ENCODE peak calls at places on chromosomes 11 and 22, in six cellular contexts. V, D, U, S, M and I are unnamed samples.

GRCh38 chr22:48755332-48755949 is 1072.2 kb downstream of the BRD1 start:
- DNase-seq in V (no peak), U (no peak), S (no peak), D (no peak), M (no peak), I (no peak)

GRCh38 chr22:31814942-31815341 is 61.1 kb downstream of the DEPDC5 start:
- DNase-seq in M (no peak), V (no peak), U (no peak), S (no peak), D (no peak), I (no peak)

GRCh38 chr11:120917536-120918239 is 106.2 kb upstream of the TBCEL start:
- DNase-seq in D (no peak), S (no peak), V (no peak), U (no peak), M (no peak), I (no peak)

GRCh38 chr11:71489311-71490043 is 36.5 kb downstream of the NADSYN1 start:
- DNase-seq in U (no peak), D (no peak), V (no peak), S (no peak), M (no peak), I (no peak)

GRCh38 chr11:86360775-86361395 is 13.8 kb upstream of the CCDC81 start:
- DNase-seq in U (no peak), M (no peak), S (peak; percentile 48), D (peak; percentile 69), V (no peak), I (no peak)

GRCh38 chr22:27461470-27461869 is 340.1 kb downstream of the MN1 start:
- DNase-seq in D (peak; percentile 96), M (no peak), S (peak; percentile 90), V (no peak), U (no peak), I (no peak)

GRCh38 chr11:48052183-48053040 is 72.1 kb downstream of the PTPRJ start:
- DNase-seq in V (no peak), S (peak; percentile 24), D (peak; percentile 66), M (peak; percentile 84), U (no peak), I (no peak)

GRCh38 chr22:21669026-21669425 is 3.2 kb downstream of the PPIL2 start:
- DNase-seq in U (no peak), M (no peak), D (no peak), V (no peak), S (no peak), I (no peak)

GRCh38 chr11:1773131-1773510 is 9.4 kb upstream of the CTSD start:
- DNase-seq in S (no peak), U (peak; percentile 62), V (no peak), D (no peak), M (no peak), I (no peak)

GRCh38 chr11:134561348-134561720 is 149.3 kb upstream of the B3GAT1 start:
- DNase-seq in S (no peak), M (peak; percentile 48), U (peak; percentile 25), D (no peak), V (no peak), I (no peak)

GRCh38 chr11:62433553-62434301 is 14.9 kb downstream of the SCGB1A1 start:
- DNase-seq in D (no peak), U (no peak), S (no peak), M (no peak), V (no peak), I (no peak)

DNA sequence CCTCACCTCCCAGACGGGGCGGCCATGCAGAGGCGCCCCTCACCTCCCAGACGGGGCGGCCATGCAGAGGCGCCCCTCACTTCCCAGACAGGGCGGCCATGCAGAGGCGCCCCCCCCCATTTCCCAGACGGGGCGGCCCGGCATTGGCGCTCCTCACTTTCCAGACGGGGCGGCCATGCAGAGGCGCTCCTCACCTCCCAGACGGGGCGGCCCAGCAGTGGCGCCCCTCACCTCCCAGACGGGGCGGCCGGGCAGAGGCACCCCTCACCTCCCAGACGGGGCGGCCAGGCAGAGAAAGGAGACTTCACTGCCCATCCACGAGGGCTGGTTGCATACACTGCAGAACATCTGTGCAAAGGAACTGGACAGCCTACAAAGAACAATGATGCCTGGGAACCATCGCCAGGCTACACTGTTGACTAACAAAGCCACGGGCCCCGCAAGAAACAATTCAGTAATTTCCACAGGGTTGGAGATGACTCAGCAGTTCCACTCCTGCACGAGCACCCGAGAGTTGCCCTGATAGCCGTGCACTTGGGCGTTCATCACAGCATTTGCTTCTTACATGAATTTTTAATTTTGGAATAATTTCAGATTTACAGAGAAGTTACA is 58.7 kb downstream of the CTTN start:
- DNase-seq in V (no peak), S (no peak), D (peak; percentile 83), M (peak; percentile 28), U (no peak), I (no peak)
- H3K27ac ChIP-seq in V (no peak overlapping the region), S (no peak overlapping the region), D (no peak overlapping the region), M (no peak overlapping the region), U (no peak overlapping the region), I (no peak overlapping the region)

GRCh38 chr11:129703846-129704245 is 111.8 kb upstream of the TMEM45B start:
- DNase-seq in U (no peak), S (no peak), V (no peak), D (peak; percentile 30), M (no peak), I (no peak)
- H3K27ac ChIP-seq in U (no peak overlapping the region), S (no peak overlapping the region), V (no peak overlapping the region), D (no peak overlapping the region), M (no peak overlapping the region), I (no peak overlapping the region)

DNA sequence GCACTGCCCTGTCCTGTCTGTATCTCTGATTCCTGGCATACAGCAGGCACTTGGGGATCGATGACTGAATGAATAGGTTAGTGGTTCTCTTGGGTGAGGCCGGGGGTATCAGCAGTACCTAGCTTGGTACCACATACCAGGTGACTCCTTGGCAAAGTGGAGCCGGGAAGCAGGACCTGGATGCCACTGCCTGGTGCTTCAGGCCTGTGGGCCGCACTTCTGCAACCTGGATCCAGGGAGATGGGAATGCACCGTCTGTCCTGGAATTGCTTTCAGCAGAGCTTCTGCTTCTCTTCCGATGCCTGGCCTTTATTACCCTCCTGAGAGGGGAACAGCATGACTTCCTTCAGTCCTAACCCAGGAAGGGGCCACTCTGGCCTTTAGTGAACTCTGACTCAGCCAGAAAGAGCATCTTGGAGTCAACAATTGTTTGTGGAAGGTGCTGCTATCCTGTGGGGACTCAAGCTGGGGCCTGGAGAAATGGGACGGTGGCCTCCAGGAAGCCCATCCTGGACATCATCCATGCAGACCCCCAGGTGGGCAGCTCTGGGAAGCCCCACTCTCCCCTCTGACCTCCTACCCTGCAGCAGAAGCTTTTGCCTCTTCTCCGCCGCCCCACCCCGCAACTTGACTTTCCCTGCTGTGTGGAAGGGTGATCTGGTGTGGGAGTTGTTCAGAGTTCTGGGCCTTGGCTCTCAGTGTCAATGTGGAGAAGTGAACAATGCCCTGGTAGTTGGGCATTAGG is 5.1 kb downstream of the CD82 start:
- DNase-seq in V (no peak), U (no peak), M (no peak), S (no peak), D (no peak), I (no peak)
- H3K27ac ChIP-seq in V (peak overlapping the region; percentile 98), U (no peak overlapping the region), M (peak overlapping the region; percentile 80), S (no peak overlapping the region), D (no peak overlapping the region), I (no peak overlapping the region)

GRCh38 chr11:16936643-16937042 is 77.6 kb downstream of the PLEKHA7 start:
- DNase-seq in S (no peak), M (no peak), U (no peak), D (no peak), V (no peak), I (no peak)

GRCh38 chr11:16938061-16938460 is 76.2 kb downstream of the PLEKHA7 start:
- DNase-seq in D (no peak), V (no peak), S (no peak), M (no peak), U (no peak), I (no peak)

GRCh38 chr11:16928052-16928451 is 86.2 kb downstream of the PLEKHA7 start:
- DNase-seq in D (no peak), U (no peak), M (no peak), V (no peak), S (no peak), I (no peak)

DNA sequence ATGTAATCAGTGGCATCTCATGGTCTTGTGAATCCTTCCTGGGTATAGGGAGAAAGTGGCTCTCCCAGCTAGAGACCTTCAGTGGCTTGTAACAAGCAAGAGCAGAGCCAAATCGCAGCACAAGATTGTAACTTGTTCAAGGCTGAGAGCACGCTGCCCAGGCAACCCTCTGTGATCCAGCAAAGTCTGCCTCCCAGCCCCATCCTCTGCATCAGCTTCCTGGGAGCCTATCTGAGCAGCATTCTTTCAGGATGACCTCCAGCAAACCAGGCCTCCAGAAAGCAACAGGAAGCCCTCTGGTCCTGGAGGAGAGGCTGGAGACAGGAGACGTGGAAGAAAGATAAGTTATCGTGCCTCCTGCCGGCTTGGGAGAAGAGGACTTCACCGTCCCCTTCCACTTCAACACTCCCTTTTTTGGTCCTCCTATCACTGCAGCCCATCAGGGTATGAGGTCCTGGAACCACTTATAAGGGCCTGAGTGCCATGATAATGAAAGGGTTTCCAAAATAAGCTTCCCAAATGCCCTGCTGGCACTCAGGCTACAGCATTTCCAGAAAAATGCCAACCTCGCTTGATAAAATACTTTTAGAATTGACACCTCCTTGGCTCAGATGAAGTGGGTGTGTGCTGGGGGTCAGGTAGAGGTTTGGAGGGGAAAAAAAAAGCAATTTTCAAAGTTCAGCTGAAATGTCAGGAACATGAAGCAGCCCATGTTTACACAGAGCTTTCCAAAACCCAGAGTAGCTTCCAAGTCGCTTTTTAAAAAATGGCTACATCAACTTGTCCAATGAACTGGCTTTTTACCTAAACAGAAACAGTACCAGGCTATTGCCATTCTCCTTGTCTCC is 80.2 kb downstream of the PLEKHA7 start:
- DNase-seq in D (no peak), M (no peak), S (no peak), U (no peak), V (no peak), I (no peak)
- H3K27ac ChIP-seq in D (no peak overlapping the region), M (no peak overlapping the region), S (no peak overlapping the region), U (peak overlapping the region; percentile 54), V (peak overlapping the region; percentile 67), I (no peak overlapping the region)